ENCODE peak calls at places on chromosome 20, in ten cellular contexts. U is fibroblast of lung; D is kidney epithelial cell; H is HCT116; S is H9; G is AG09319; X is activated B cell treated with CpG ODN at 0.5 μM for 24 hours; Y is activated CD8-positive, alpha-beta T cell treated with anti-CD3 and anti-CD28 coated beads for 36 hours; O is GM12865; Z is GM20000. K is an unnamed sample.

GRCh38 chr20:49633643-49634042 is 65.7 kb upstream of the PTGIS start:
- DNase-seq in U (no peak), D (no peak), H (no peak), S (no peak), G (no peak), X (no peak), Y (no peak), O (no peak), Z (no peak), K (no peak)

GRCh38 chr20:63486300-63486855 is 12.5 kb downstream of the EEF1A2 start:
- DNase-seq in U (no peak), D (no peak), H (no peak), S (no peak), G (no peak), X (no peak), Y (no peak), O (no peak), Z (no peak), K (no peak)

GRCh38 chr20:58909585-58909984 is 57.1 kb downstream of the GNAS start:
- DNase-seq in U (no peak), D (no peak), H (no peak), S (no peak), G (no peak), X (no peak), Y (no peak), O (no peak), Z (no peak), K (no peak)

GRCh38 chr20:50373674-50374286 is 136.4 kb upstream of the PTPN1 start:
- DNase-seq in U (peak), D (no peak), H (no peak), S (no peak), G (no peak), X (no peak), Y (no peak), O (no peak), Z (no peak), K (no peak)

GRCh38 chr20:2742934-2743559 is 50.5 kb downstream of the EBF4 start:
- DNase-seq in U (peak), D (peak), H (peak), S (peak), G (no peak), X (peak), Y (peak), O (peak), Z (peak), K (peak)

GRCh38 chr20:49775229-49775693 is 37.4 kb upstream of the SLC9A8 start:
- DNase-seq in U (peak), D (peak), H (peak), S (peak), G (no peak), X (no peak), Y (no peak), O (no peak), Z (no peak), K (no peak)

GRCh38 chr20:46784450-46785127 is 75.1 kb downstream of the SLC2A10 start:
- DNase-seq in U (peak), D (no peak), H (no peak), S (no peak), G (peak), X (no peak), Y (no peak), O (no peak), Z (no peak), K (no peak)

GRCh38 chr20:50221501-50222323 is 31.1 kb downstream of the CEBPB start:
- DNase-seq in U (peak), D (no peak), H (no peak), S (no peak), G (peak), X (no peak), Y (no peak), O (no peak), Z (no peak), K (no peak)

GRCh38 chr20:33373735-33374605 is 27.3 kb downstream of the CDK5RAP1 start:
- DNase-seq in U (peak), D (peak), H (no peak), S (no peak), G (peak), X (no peak), Y (no peak), O (no peak), Z (no peak), K (no peak)

GRCh38 chr20:11140359-11140758 is 466.6 kb upstream of the JAG1 start:
- DNase-seq in U (peak), D (peak), H (no peak), S (no peak), G (no peak), X (no peak), Y (no peak), O (no peak), Z (no peak), K (no peak)

GRCh38 chr20:48686238-48687096 is 141.3 kb downstream of the PREX1 start:
- DNase-seq in U (peak), D (no peak), H (no peak), S (no peak), G (no peak), X (no peak), Y (no peak), O (no peak), Z (no peak), K (no peak)

GRCh38 chr20:16393297-16393696 is 180.0 kb downstream of the KIF16B start:
- DNase-seq in U (no peak), D (no peak), H (no peak), S (no peak), G (no peak), X (no peak), Y (no peak), O (no peak), Z (no peak), K (no peak)

GRCh38 chr20:32582659-32583580 is 2.2 kb downstream of the NOL4L start:
- DNase-seq in U (peak), D (no peak), H (no peak), S (no peak), G (no peak), X (peak), Y (peak), O (no peak), Z (peak), K (peak)

GRCh38 chr20:50692553-50692933 is 1.2 kb upstream of the RIPOR3 start:
- DNase-seq in U (no peak), D (no peak), H (no peak), S (no peak), G (no peak), X (no peak), Y (no peak), O (no peak), Z (no peak), K (no peak)

GRCh38 chr20:30168025-30168799 is 1089.3 kb upstream of the DEFB115 start:
- DNase-seq in U (no peak), D (no peak), H (no peak), S (no peak), G (no peak), X (no peak), Y (no peak), O (no peak), Z (peak), K (peak)

GRCh38 chr20:63519765-63520593 is 586 bp upstream of the PPDPF start:
- DNase-seq in U (peak), D (no peak), H (no peak), S (peak), G (no peak), X (peak), Y (peak), O (peak), Z (peak), K (peak)

GRCh38 chr20:32672315-32672981 is 1.3 kb downstream of the C20orf203 start:
- DNase-seq in U (no peak), D (no peak), H (no peak), S (no peak), G (no peak), X (no peak), Y (peak), O (peak), Z (peak), K (no peak)

DNA sequence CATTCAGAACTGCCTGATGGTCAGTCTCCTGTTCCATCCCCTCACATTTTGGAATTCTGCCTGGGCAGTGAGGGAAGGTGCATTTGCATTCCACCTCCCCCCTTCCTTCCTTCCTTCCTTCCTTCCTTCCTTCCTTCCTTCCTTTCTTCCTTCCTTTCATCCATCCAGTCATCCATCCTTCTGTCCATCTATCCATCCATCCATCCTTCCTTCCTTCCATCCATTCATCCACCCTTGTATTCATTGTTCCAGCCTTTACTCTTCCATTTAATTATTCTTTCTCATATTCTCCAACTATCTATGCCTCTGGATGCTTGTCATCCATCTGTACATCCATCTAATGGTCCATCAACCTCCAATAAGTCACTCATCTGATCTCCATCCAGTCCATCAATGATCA is 14.0 kb downstream of the PCK1 start:
- DNase-seq in U (no peak), D (no peak), H (no peak), S (no peak), G (no peak), X (no peak), Y (no peak), O (no peak), Z (no peak), K (no peak)
- TF ChIP-seq CTCF in U (no peak), D (no peak), H (no peak), S (no peak), G (no peak), X (no peak), Y (no peak), O (no peak), Z (no peak), K (no peak)

GRCh38 chr20:6524305-6524704 is 243.2 kb upstream of the BMP2 start:
- DNase-seq in U (no peak), D (no peak), H (no peak), S (no peak), G (no peak), X (no peak), Y (no peak), O (no peak), Z (no peak), K (no peak)

GRCh38 chr20:6530916-6531315 is 236.6 kb upstream of the BMP2 start:
- DNase-seq in U (no peak), D (no peak), H (no peak), S (no peak), G (no peak), X (no peak), Y (no peak), O (no peak), Z (no peak), K (no peak)

GRCh38 chr20:6530254-6530653 is 237.2 kb upstream of the BMP2 start:
- DNase-seq in U (peak), D (no peak), H (no peak), S (no peak), G (no peak), X (no peak), Y (no peak), O (no peak), Z (no peak), K (no peak)

DNA sequence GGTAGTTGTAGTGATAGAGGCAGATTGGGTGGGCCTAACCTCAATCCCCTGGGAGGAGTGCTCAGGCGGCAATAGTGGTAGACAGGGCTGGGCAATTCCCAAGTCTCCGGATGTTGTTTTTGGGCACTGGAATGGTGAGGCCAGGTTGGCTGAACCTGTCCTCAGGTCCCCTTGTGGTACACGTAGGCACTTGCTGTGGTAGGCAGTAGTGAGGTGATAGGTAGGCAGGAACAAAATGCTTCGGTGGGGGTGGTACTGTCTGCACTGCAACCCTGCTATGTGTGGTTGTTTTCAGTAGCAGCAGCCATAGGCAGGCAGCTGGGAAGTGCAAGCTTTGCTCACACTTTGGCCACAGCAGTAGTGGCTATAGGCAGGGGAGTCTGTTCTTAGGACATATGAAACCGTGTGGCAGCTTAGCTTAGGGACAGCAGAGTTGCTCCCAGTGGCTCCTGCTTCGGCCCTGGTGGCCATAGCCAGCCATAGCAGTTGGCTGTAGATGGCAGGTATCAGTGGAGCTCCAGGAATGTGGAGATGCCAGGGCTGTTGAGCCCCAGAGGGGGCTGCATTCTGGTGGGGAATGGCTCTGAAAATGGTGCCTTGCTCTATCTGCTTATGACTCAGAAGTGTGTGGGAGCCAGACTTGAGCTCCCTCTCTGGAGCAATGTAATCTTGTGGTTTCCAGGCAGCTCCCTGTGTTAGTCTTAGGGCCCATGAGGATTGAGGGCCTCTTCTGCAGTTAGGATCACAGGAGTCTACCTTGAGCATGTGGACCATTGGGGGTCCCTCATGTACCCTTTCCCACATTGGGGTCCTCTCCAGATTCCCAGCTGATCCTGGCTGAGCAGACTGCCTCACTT is 241.8 kb upstream of the BMP2 start:
- DNase-seq in U (peak), D (no peak), H (no peak), S (peak), G (no peak), X (no peak), Y (no peak), O (no peak), Z (no peak), K (no peak)
- TF ChIP-seq CTCF in U (no peak), D (no peak), H (no peak), S (peak), G (no peak), X (no peak), Y (no peak), O (no peak), Z (no peak), K (no peak)

GRCh38 chr20:38214871-38215788 is 45.4 kb downstream of the KIAA1755 start:
- DNase-seq in U (no peak), D (no peak), H (no peak), S (no peak), G (no peak), X (no peak), Y (no peak), O (no peak), Z (no peak), K (no peak)
- TF ChIP-seq CTCF in U (no peak), D (peak), H (peak), S (peak), G (no peak), X (no peak), Y (no peak), O (no peak), Z (no peak), K (no peak)

DNA sequence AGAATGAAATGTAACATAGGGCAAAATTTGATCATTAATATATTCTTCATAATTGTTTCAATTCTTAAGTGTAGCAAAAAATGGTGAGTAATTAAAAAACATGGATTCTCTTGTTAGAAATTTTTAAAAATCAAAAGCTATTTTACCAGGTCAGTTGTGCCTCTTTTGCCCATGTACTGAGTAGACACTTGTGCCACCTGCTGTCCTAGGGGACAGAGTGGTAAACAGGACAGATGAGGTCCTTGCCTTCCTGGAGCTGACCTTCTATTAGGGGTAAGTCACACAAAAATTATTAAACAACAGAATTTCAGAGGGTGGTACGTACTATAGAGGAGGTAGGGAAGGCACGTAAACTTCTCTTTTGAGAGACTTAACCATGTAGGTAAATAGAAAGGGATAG is 6.5 kb downstream of the RNF24 start:
- DNase-seq in U (no peak), D (no peak), H (no peak), S (no peak), G (no peak), X (no peak), Y (no peak), O (no peak), Z (no peak), K (no peak)
- TF ChIP-seq CTCF in U (no peak), D (no peak), H (no peak), S (no peak), G (no peak), X (no peak), Y (no peak), O (no peak), Z (no peak), K (peak)

GRCh38 chr20:20406306-20406705 is 38.4 kb downstream of the INSM1 start:
- DNase-seq in U (no peak), D (no peak), H (no peak), S (no peak), G (no peak), X (no peak), Y (no peak), O (no peak), Z (no peak), K (no peak)

GRCh38 chr20:20410678-20411077 is 42.8 kb downstream of the INSM1 start:
- DNase-seq in U (peak), D (no peak), H (no peak), S (peak), G (no peak), X (no peak), Y (no peak), O (no peak), Z (no peak), K (no peak)

GRCh38 chr20:20409326-20409725 is 41.4 kb downstream of the INSM1 start:
- DNase-seq in U (no peak), D (no peak), H (no peak), S (no peak), G (no peak), X (no peak), Y (no peak), O (no peak), Z (no peak), K (no peak)

GRCh38 chr20:20405619-20406018 is 37.7 kb downstream of the INSM1 start:
- DNase-seq in U (no peak), D (no peak), H (no peak), S (no peak), G (no peak), X (no peak), Y (no peak), O (no peak), Z (no peak), K (no peak)

GRCh38 chr20:20407891-20408805 is 40.2 kb downstream of the INSM1 start:
- DNase-seq in U (peak), D (no peak), H (peak), S (no peak), G (no peak), X (no peak), Y (no peak), O (no peak), Z (no peak), K (no peak)
- TF ChIP-seq CTCF in U (peak), D (no peak), H (peak), S (peak), G (peak), X (no peak), Y (no peak), O (no peak), Z (no peak), K (no peak)

GRCh38 chr20:56469077-56469449 is 636 bp downstream of the RTF2 start:
- DNase-seq in U (no peak), D (no peak), H (no peak), S (no peak), G (no peak), X (no peak), Y (no peak), O (no peak), Z (no peak), K (no peak)

GRCh38 chr20:56465997-56466396 is 2.4 kb upstream of the RTF2 start:
- DNase-seq in U (no peak), D (no peak), H (no peak), S (no peak), G (no peak), X (no peak), Y (no peak), O (peak), Z (peak), K (peak)

GRCh38 chr20:56467969-56468316 is 484 bp upstream of the RTF2 start:
- DNase-seq in U (no peak), D (no peak), H (no peak), S (no peak), G (no peak), X (no peak), Y (no peak), O (no peak), Z (no peak), K (no peak)

GRCh38 chr20:56463428-56463827 is 5.0 kb upstream of the RTF2 start:
- DNase-seq in U (no peak), D (no peak), H (no peak), S (no peak), G (no peak), X (no peak), Y (peak), O (no peak), Z (no peak), K (no peak)

GRCh38 chr20:56468317-56469076 is at the start of gene RTF2:
- DNase-seq in U (peak), D (peak), H (peak), S (peak), G (peak), X (peak), Y (peak), O (peak), Z (peak), K (peak)
- TF ChIP-seq CTCF in U (no peak), D (no peak), H (no peak), S (no peak), G (no peak), X (no peak), Y (no peak), O (no peak), Z (no peak), K (no peak)

GRCh38 chr20:53678315-53678989 is 84.8 kb upstream of the ZNF217 start:
- DNase-seq in U (no peak), D (no peak), H (no peak), S (no peak), G (no peak), X (no peak), Y (no peak), O (no peak), Z (no peak), K (no peak)
- TF ChIP-seq CTCF in U (no peak), D (no peak), H (no peak), S (no peak), G (peak), X (no peak), Y (no peak), O (no peak), Z (no peak), K (no peak)

GRCh38 chr20:37364927-37365272 is 19.0 kb downstream of the SRC start:
- DNase-seq in U (no peak), D (no peak), H (no peak), S (no peak), G (no peak), X (no peak), Y (no peak), O (peak), Z (no peak), K (no peak)
- TF ChIP-seq CTCF in U (no peak), D (no peak), H (peak), S (no peak), G (no peak), X (no peak), Y (no peak), O (peak), Z (no peak), K (no peak)

GRCh38 chr20:34534391-34535165 is 18.4 kb downstream of the DYNLRB1 start:
- DNase-seq in U (no peak), D (no peak), H (no peak), S (no peak), G (no peak), X (no peak), Y (no peak), O (no peak), Z (no peak), K (no peak)

GRCh38 chr20:34537651-34538050 is 20.9 kb upstream of the MAP1LC3A start:
- DNase-seq in U (no peak), D (no peak), H (no peak), S (no peak), G (no peak), X (no peak), Y (no peak), O (no peak), Z (no peak), K (no peak)

GRCh38 chr20:34538671-34539123 is 19.8 kb upstream of the MAP1LC3A start:
- DNase-seq in U (no peak), D (no peak), H (no peak), S (peak), G (peak), X (peak), Y (peak), O (peak), Z (peak), K (peak)

GRCh38 chr20:34535301-34535840 is 19.1 kb downstream of the DYNLRB1 start:
- DNase-seq in U (no peak), D (no peak), H (no peak), S (no peak), G (no peak), X (no peak), Y (no peak), O (no peak), Z (no peak), K (no peak)

DNA sequence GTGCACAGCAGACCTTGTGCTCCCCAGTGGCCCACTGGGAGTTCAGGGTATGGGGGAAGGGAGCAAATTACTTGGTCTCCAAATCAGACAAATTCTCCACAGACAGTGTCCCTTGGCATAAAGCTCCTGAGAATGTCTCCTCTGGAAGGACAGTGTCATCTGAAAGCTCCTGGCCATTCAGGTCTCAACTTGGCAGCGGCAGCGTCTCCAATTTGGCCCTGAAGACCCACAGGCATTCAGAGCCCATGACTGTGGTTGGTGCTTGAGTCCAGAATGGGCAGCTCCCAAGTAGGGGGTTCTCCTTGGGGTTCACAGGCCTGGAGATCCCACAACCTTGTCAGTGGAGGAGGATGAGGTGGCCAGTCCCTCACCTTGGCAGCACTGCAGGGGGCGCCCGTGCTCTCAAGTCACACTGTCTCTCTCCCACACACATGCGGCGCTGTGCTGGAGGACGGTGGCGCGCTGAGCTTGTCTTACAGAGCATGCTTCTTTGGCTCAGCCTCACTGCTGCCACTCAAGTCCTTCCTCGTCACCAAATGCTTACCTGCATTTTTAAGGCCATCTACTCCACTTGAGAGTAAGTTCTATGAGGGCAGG is 20.7 kb downstream of the DYNLRB1 start:
- DNase-seq in U (no peak), D (no peak), H (no peak), S (peak), G (no peak), X (no peak), Y (peak), O (peak), Z (no peak), K (no peak)
- TF ChIP-seq CTCF in U (peak), D (peak), H (peak), S (peak), G (peak), X (no peak), Y (peak), O (peak), Z (peak), K (peak)